ENCODE peak calls at places on chromosome 6, in seven cellular contexts. L is NCI-H1930, C is foreskin fibroblast, U is T-helper 17 cell, E is mammary epithelial cell, K is heart left ventricle, I is COLO829. W is an unnamed sample.

GRCh38 chr6:132995432-132995831 is 181.1 kb downstream of the RPS12 start:
- DNase-seq in C (no peak), K (no peak), E (no peak), L (no peak), I (no peak), U (no peak), W (no peak)

GRCh38 chr6:165632194-165632593 is 30.8 kb downstream of the PDE10A start:
- DNase-seq in E (no peak), I (no peak), U (no peak), K (no peak), C (no peak), L (no peak), W (no peak)

GRCh38 chr6:158223926-158224325 is 55.8 kb downstream of the GTF2H5 start:
- DNase-seq in E (no peak), U (no peak), C (no peak), I (no peak), K (no peak), L (no peak), W (no peak)

GRCh38 chr6:108966855-108967755 is 118.9 kb downstream of the ARMC2 start:
- DNase-seq in L (no peak), C (peak), I (peak), E (peak), U (no peak), K (peak), W (peak)

GRCh38 chr6:137351890-137352289 is 132.7 kb upstream of the IFNGR1 start:
- DNase-seq in E (no peak), L (no peak), I (no peak), U (no peak), K (no peak), C (no peak), W (no peak)

GRCh38 chr6:127160484-127160883 is 42.0 kb downstream of the RSPO3 start:
- DNase-seq in K (no peak), E (no peak), I (no peak), U (no peak), C (no peak), L (no peak), W (no peak)

GRCh38 chr6:37467718-37468117 is 32.0 kb downstream of the CCDC167 start:
- DNase-seq in U (no peak), I (no peak), K (no peak), C (no peak), E (no peak), L (no peak), W (no peak)

GRCh38 chr6:38302081-38302480 is 337.6 kb downstream of the BTBD9 start:
- DNase-seq in U (no peak), L (no peak), E (no peak), I (no peak), C (no peak), K (no peak), W (no peak)

GRCh38 chr6:111978826-111979225 is 75.1 kb upstream of the CCN6 start:
- DNase-seq in I (peak), E (peak), L (no peak), C (no peak), U (no peak), K (no peak), W (no peak)

GRCh38 chr6:49933526-49933925 is 30.4 kb downstream of the DEFB114 start:
- DNase-seq in C (no peak), L (no peak), K (peak), U (no peak), E (no peak), I (no peak), W (no peak)

GRCh38 chr6:126176266-126176665 is 163.6 kb upstream of the CENPW start:
- DNase-seq in L (peak), K (no peak), C (no peak), U (no peak), E (peak), I (peak), W (no peak)

GRCh38 chr6:17490724-17491123 is 97.3 kb downstream of the CAP2 start:
- DNase-seq in E (no peak), C (no peak), L (no peak), U (no peak), K (no peak), I (no peak), W (no peak)

GRCh38 chr6:53651149-53651763 is 14.3 kb downstream of the KLHL31 start:
- DNase-seq in E (peak), K (no peak), L (peak), C (peak), U (peak), I (peak), W (peak)

GRCh38 chr6:2378891-2379652 is 133.7 kb upstream of the GMDS start:
- DNase-seq in E (peak), C (peak), L (no peak), I (peak), K (no peak), U (no peak), W (no peak)

GRCh38 chr6:32154514-32155161 is 697 bp downstream of the PPT2 start:
- DNase-seq in I (peak), U (peak), L (peak), K (peak), C (peak), E (peak), W (peak)

GRCh38 chr6:3516094-3516493 is 59.2 kb upstream of the SLC22A23 start:
- DNase-seq in E (peak), U (no peak), I (no peak), L (no peak), C (peak), K (no peak), W (no peak)

GRCh38 chr6:47133230-47134000 is 91.3 kb upstream of the ADGRF1 start:
- DNase-seq in I (no peak), E (no peak), L (no peak), U (no peak), K (no peak), C (no peak), W (no peak)

GRCh38 chr6:42306439-42307140 is 88.9 kb upstream of the MRPS10 start:
- DNase-seq in E (no peak), C (no peak), K (no peak), U (no peak), I (no peak), L (no peak), W (no peak)

GRCh38 chr6:56430629-56431600 is 183.5 kb upstream of the COL21A1 start:
- DNase-seq in E (no peak), K (no peak), C (no peak), U (no peak), L (no peak), I (no peak), W (no peak)

GRCh38 chr6:35139924-35140524 is 1.1 kb downstream of the TCP11 start:
- DNase-seq in K (no peak), C (peak), U (no peak), E (peak), I (peak), L (peak), W (no peak)

GRCh38 chr6:150306290-150306689 is 62.5 kb upstream of the IYD start:
- DNase-seq in K (no peak), L (no peak), E (no peak), U (no peak), C (no peak), I (no peak), W (no peak)

GRCh38 chr6:17851720-17852161 is 135.7 kb downstream of the KIF13A start:
- DNase-seq in U (no peak), E (no peak), C (no peak), L (no peak), I (no peak), K (no peak), W (no peak)

GRCh38 chr6:52162940-52163908 is 23.0 kb upstream of the IL17A start:
- DNase-seq in U (no peak), L (no peak), E (peak), I (peak), C (peak), K (no peak), W (no peak)

GRCh38 chr6:80382796-80383195 is 276.3 kb downstream of the BCKDHB start:
- DNase-seq in C (no peak), L (no peak), E (no peak), K (no peak), I (no peak), U (no peak), W (no peak)

GRCh38 chr6:79404677-79405076 is 132.6 kb downstream of the LCA5 start:
- DNase-seq in E (no peak), U (no peak), L (no peak), K (no peak), C (no peak), I (no peak), W (no peak)

GRCh38 chr6:110337481-110337880 is 20.7 kb downstream of the METTL24 start:
- DNase-seq in C (no peak), I (no peak), L (no peak), E (no peak), K (no peak), U (no peak), W (no peak)